ENCODE peak calls at places on chromosomes 5 and 9, in nine cellular contexts. U, Z, Q, J, Y, W, K, L and A are unnamed samples.

GRCh38 chr9:133604214-133604613 is 5.0 kb downstream of the FAM163B start:
- DNase-seq in J (peak; percentile 75), Y (no peak), L (no peak), K (no peak), W (peak; percentile 31), U (no peak), Z (no peak), Q (no peak), A (no peak)

GRCh38 chr9:36489453-36489852 is 83.2 kb upstream of the MELK start:
- DNase-seq in K (no peak), L (no peak), U (no peak), Q (no peak), J (no peak), Y (no peak), W (no peak), Z (no peak), A (no peak)

GRCh38 chr5:5077236-5077635 is 62.9 kb upstream of the ADAMTS16 start:
- DNase-seq in U (no peak), Y (no peak), L (no peak), W (no peak), Z (no peak), J (no peak), Q (no peak), K (no peak), A (no peak)

GRCh38 chr5:135094339-135095051 is 60.5 kb upstream of the PITX1 start:
- DNase-seq in Y (no peak), U (no peak), J (no peak), W (no peak), L (no peak), Z (no peak), K (no peak), Q (no peak), A (no peak)

GRCh38 chr5:170159101-170159698 is 53.5 kb downstream of the FOXI1 start:
- DNase-seq in J (no peak), K (no peak), Q (no peak), L (peak; percentile 43), W (peak; percentile 1), Z (no peak), Y (no peak), U (no peak), A (no peak)

GRCh38 chr5:13348568-13348967 is 595.9 kb downstream of the DNAH5 start:
- DNase-seq in J (no peak), L (no peak), W (no peak), U (no peak), Z (no peak), Y (no peak), K (no peak), Q (no peak), A (no peak)

GRCh38 chr9:72633966-72634365 is 112.6 kb downstream of the TMC1 start:
- DNase-seq in U (no peak), K (peak; percentile 8), W (peak; percentile 49), Q (no peak), L (peak; percentile 73), Y (peak; percentile 15), J (peak; percentile 33), Z (no peak), A (no peak)

GRCh38 chr5:56540266-56540665 is 275.1 kb upstream of the MAP3K1 start:
- DNase-seq in Q (no peak), J (no peak), U (no peak), K (no peak), L (no peak), Z (no peak), Y (no peak), W (no peak), A (no peak)

GRCh38 chr5:133338504-133339355 is 273.6 kb downstream of the FSTL4 start:
- DNase-seq in W (no peak), K (no peak), Y (no peak), U (no peak), Q (no peak), L (no peak), J (no peak), Z (no peak), A (no peak)

GRCh38 chr9:33320230-33320567 is 29.9 kb downstream of the NFX1 start:
- DNase-seq in U (no peak), W (no peak), Q (no peak), Y (no peak), K (no peak), Z (no peak), J (no peak), L (no peak), A (no peak)